ENCODE peak calls at places on chromosomes 4 and X, in seven cellular contexts. One of them, this sample, is unnamed.
A peak's percentile ranks its signal among the peaks of the same experiment; 100 is the strongest.

GRCh38 chr4:137531951-137532868 is at the start of gene PCDH18:
- DNase-seq in A549: no peak
- DNase-seq in brain microvascular endothelial cell: peak; percentile 96
- DNase-seq in naive B cell: no peak
- DNase-seq in HS-5: peak; percentile 64
- DNase-seq in WTC11: peak; percentile 77
- DNase-seq in M059J: peak; percentile 82
- DNase-seq in this sample: peak; percentile 97

GRCh38 chrX:70481871-70482270 is 37.2 kb downstream of the DLG3 start:
- DNase-seq in A549: no peak
- DNase-seq in brain microvascular endothelial cell: no peak
- DNase-seq in naive B cell: no peak
- DNase-seq in HS-5: no peak
- DNase-seq in WTC11: no peak
- DNase-seq in M059J: no peak
- DNase-seq in this sample: no peak

GRCh38 chr4:110129544-110129943 is 68.9 kb downstream of the ELOVL6 start:
- DNase-seq in A549: no peak
- DNase-seq in brain microvascular endothelial cell: no peak
- DNase-seq in naive B cell: no peak
- DNase-seq in HS-5: no peak
- DNase-seq in WTC11: no peak
- DNase-seq in M059J: no peak
- DNase-seq in this sample: no peak

GRCh38 chr4:28686618-28687017 is 1826.0 kb downstream of the STIM2 start:
- DNase-seq in A549: peak; percentile 33
- DNase-seq in brain microvascular endothelial cell: peak; percentile 27
- DNase-seq in naive B cell: no peak
- DNase-seq in HS-5: peak; percentile 3
- DNase-seq in WTC11: peak; percentile 71
- DNase-seq in M059J: peak; percentile 25
- DNase-seq in this sample: no peak

GRCh38 chrX:31314921-31315320 is 243.1 kb upstream of the FTHL17 start:
- DNase-seq in A549: no peak
- DNase-seq in brain microvascular endothelial cell: peak; percentile 34
- DNase-seq in naive B cell: no peak
- DNase-seq in HS-5: no peak
- DNase-seq in WTC11: no peak
- DNase-seq in M059J: no peak
- DNase-seq in this sample: peak; percentile 32

GRCh38 chr4:102807345-102807744 is 20.0 kb downstream of the UBE2D3 start:
- DNase-seq in A549: no peak
- DNase-seq in brain microvascular endothelial cell: no peak
- DNase-seq in naive B cell: no peak
- DNase-seq in HS-5: no peak
- DNase-seq in WTC11: no peak
- DNase-seq in M059J: no peak
- DNase-seq in this sample: no peak

GRCh38 chr4:62256469-62256868 is 1056.3 kb downstream of the ADGRL3 start:
- DNase-seq in A549: no peak
- DNase-seq in brain microvascular endothelial cell: no peak
- DNase-seq in naive B cell: no peak
- DNase-seq in HS-5: no peak
- DNase-seq in WTC11: no peak
- DNase-seq in M059J: no peak
- DNase-seq in this sample: no peak

GRCh38 chr4:107863850-107864371 is 39.2 kb downstream of the SGMS2 start:
- DNase-seq in A549: peak; percentile 19
- DNase-seq in brain microvascular endothelial cell: peak; percentile 74
- DNase-seq in naive B cell: no peak
- DNase-seq in HS-5: no peak
- DNase-seq in WTC11: no peak
- DNase-seq in M059J: peak; percentile 76
- DNase-seq in this sample: no peak

GRCh38 chr4:38313999-38314561 is 349.9 kb upstream of the KLF3 start:
- DNase-seq in A549: peak; percentile 10
- DNase-seq in brain microvascular endothelial cell: peak; percentile 34
- DNase-seq in naive B cell: no peak
- DNase-seq in HS-5: no peak
- DNase-seq in WTC11: no peak
- DNase-seq in M059J: peak; percentile 88
- DNase-seq in this sample: peak; percentile 47

GRCh38 chr4:184812181-184812542 is 13.6 kb downstream of the ACSL1 start:
- DNase-seq in A549: no peak
- DNase-seq in brain microvascular endothelial cell: no peak
- DNase-seq in naive B cell: no peak
- DNase-seq in HS-5: no peak
- DNase-seq in WTC11: no peak
- DNase-seq in M059J: no peak
- DNase-seq in this sample: no peak

GRCh38 chr4:38965866-38966265 is 66.3 kb downstream of the TMEM156 start:
- DNase-seq in A549: no peak
- DNase-seq in brain microvascular endothelial cell: no peak
- DNase-seq in naive B cell: no peak
- DNase-seq in HS-5: no peak
- DNase-seq in WTC11: no peak
- DNase-seq in M059J: no peak
- DNase-seq in this sample: no peak

GRCh38 chr4:166078383-166078782 is 205.3 kb downstream of the TLL1 start:
- DNase-seq in A549: no peak
- DNase-seq in brain microvascular endothelial cell: no peak
- DNase-seq in naive B cell: no peak
- DNase-seq in HS-5: peak; percentile 37
- DNase-seq in WTC11: no peak
- DNase-seq in M059J: no peak
- DNase-seq in this sample: no peak

GRCh38 chr4:2335729-2336101 is 73.8 kb upstream of the MXD4 start:
- DNase-seq in A549: no peak
- DNase-seq in brain microvascular endothelial cell: no peak
- DNase-seq in naive B cell: no peak
- DNase-seq in HS-5: no peak
- DNase-seq in WTC11: no peak
- DNase-seq in M059J: no peak
- DNase-seq in this sample: no peak

GRCh38 chr4:157992038-157992706 is 180.7 kb downstream of the GASK1B start:
- DNase-seq in A549: peak; percentile 68
- DNase-seq in brain microvascular endothelial cell: peak; percentile 75
- DNase-seq in naive B cell: peak; percentile 4
- DNase-seq in HS-5: peak; percentile 44
- DNase-seq in WTC11: no peak
- DNase-seq in M059J: peak; percentile 62
- DNase-seq in this sample: peak; percentile 71

GRCh38 chrX:110318664-110318968 is 731 bp upstream of the AMMECR1 start:
- DNase-seq in A549: peak; percentile 31
- DNase-seq in brain microvascular endothelial cell: no peak
- DNase-seq in naive B cell: no peak
- DNase-seq in HS-5: no peak
- DNase-seq in WTC11: no peak
- DNase-seq in M059J: no peak
- DNase-seq in this sample: no peak

GRCh38 chrX:123959281-123960063 is 2.0 kb upstream of the STAG2 start:
- DNase-seq in A549: peak; percentile 64
- DNase-seq in brain microvascular endothelial cell: no peak
- DNase-seq in naive B cell: no peak
- DNase-seq in HS-5: no peak
- DNase-seq in WTC11: peak; percentile 21
- DNase-seq in M059J: peak; percentile 68
- DNase-seq in this sample: no peak

GRCh38 chr4:77600521-77601451 is 4.8 kb upstream of the CXCL13 start:
- DNase-seq in A549: peak; percentile 34
- DNase-seq in brain microvascular endothelial cell: peak; percentile 22
- DNase-seq in naive B cell: peak; percentile 3
- DNase-seq in HS-5: no peak
- DNase-seq in WTC11: peak; percentile 29
- DNase-seq in M059J: peak; percentile 14
- DNase-seq in this sample: peak; percentile 15

GRCh38 chrX:132559101-132559500 is 70.3 kb upstream of the MBNL3 start:
- DNase-seq in A549: no peak
- DNase-seq in brain microvascular endothelial cell: no peak
- DNase-seq in naive B cell: no peak
- DNase-seq in HS-5: no peak
- DNase-seq in WTC11: no peak
- DNase-seq in M059J: no peak
- DNase-seq in this sample: no peak

GRCh38 chr4:65635051-65635821 is 35.1 kb downstream of the EPHA5 start:
- DNase-seq in A549: no peak
- DNase-seq in brain microvascular endothelial cell: no peak
- DNase-seq in naive B cell: no peak
- DNase-seq in HS-5: no peak
- DNase-seq in WTC11: no peak
- DNase-seq in M059J: no peak
- DNase-seq in this sample: no peak

GRCh38 chrX:19791562-19791961 is 95.8 kb downstream of the SH3KBP1 start:
- DNase-seq in A549: no peak
- DNase-seq in brain microvascular endothelial cell: peak; percentile 15
- DNase-seq in naive B cell: no peak
- DNase-seq in HS-5: no peak
- DNase-seq in WTC11: no peak
- DNase-seq in M059J: peak; percentile 29
- DNase-seq in this sample: no peak

GRCh38 chr4:151561551-151562256 is 152.7 kb downstream of the FHIP1A start:
- DNase-seq in A549: no peak
- DNase-seq in brain microvascular endothelial cell: no peak
- DNase-seq in naive B cell: no peak
- DNase-seq in HS-5: no peak
- DNase-seq in WTC11: no peak
- DNase-seq in M059J: peak; percentile 52
- DNase-seq in this sample: peak; percentile 33

GRCh38 chr4:2250764-2251072 is 8.8 kb upstream of the HAUS3 start:
- DNase-seq in A549: no peak
- DNase-seq in brain microvascular endothelial cell: no peak
- DNase-seq in naive B cell: no peak
- DNase-seq in HS-5: no peak
- DNase-seq in WTC11: peak; percentile 8
- DNase-seq in M059J: no peak
- DNase-seq in this sample: no peak

This sample was measured in astrocyte of the cerebellum.